ENCODE peak calls at places on chromosomes 3 and 15, in eight cellular contexts. I is HepG2, U is A549, C is thoracic aorta, E is tibial nerve, P is PC-3, Y is OCI-LY7, G is right cardiac atrium. H is an unnamed sample. For H3K9me3 and H3K4me1, the result is how much of the 10 kb centered on the place peaks cover.

GRCh38 chr3:15974647-15975046 is 176.9 kb upstream of the ANKRD28 start:
- DNase-seq in G (no peak), E (no peak), I (no peak), P (no peak), U (peak), Y (peak), C (no peak), H (peak)

GRCh38 chr15:100565591-100565990 is 36.4 kb downstream of the LINS1 start:
- DNase-seq in P (peak), Y (no peak), E (no peak), I (no peak), G (no peak), C (no peak), U (no peak), H (no peak)

GRCh38 chr3:197306374-197307086 is 8.1 kb upstream of the DLG1 start:
- DNase-seq in E (no peak), C (no peak), Y (no peak), G (no peak), P (peak), I (peak), U (no peak), H (peak)

GRCh38 chr3:148329481-148330220 is 368.1 kb upstream of the AGTR1 start:
- DNase-seq in G (no peak), U (no peak), Y (no peak), I (no peak), E (no peak), C (no peak), P (no peak), H (no peak)

GRCh38 chr3:63979093-63979492 is 44.2 kb downstream of the PSMD6 start:
- DNase-seq in C (no peak), Y (no peak), P (no peak), I (no peak), E (no peak), G (no peak), U (no peak), H (no peak)

GRCh38 chr3:148146241-148146640 is 551.5 kb upstream of the AGTR1 start:
- DNase-seq in U (no peak), P (no peak), Y (no peak), G (no peak), E (no peak), C (no peak), I (no peak), H (no peak)

GRCh38 chr15:79811406-79812405 is 85.1 kb downstream of the MTHFS start:
- DNase-seq in P (no peak), U (no peak), Y (no peak), C (peak), G (peak), E (peak), I (no peak), H (no peak)

GRCh38 chr3:173711619-173712018 is 314.1 kb downstream of the NLGN1 start:
- DNase-seq in I (no peak), Y (no peak), E (no peak), P (peak), U (no peak), G (no peak), C (no peak), H (peak)

GRCh38 chr15:96324192-96324895 is 6.2 kb upstream of the NR2F2 start:
- DNase-seq in I (no peak), U (no peak), P (peak), C (no peak), Y (no peak), E (peak), G (peak), H (peak)

GRCh38 chr15:60612400-60613048 is 133.6 kb upstream of the ICE2 start:
- DNase-seq in C (no peak), U (no peak), P (no peak), Y (no peak), G (no peak), E (no peak), I (no peak), H (no peak)

GRCh38 chr3:10437272-10437994 is 68.0 kb downstream of the ATP2B2 start:
- DNase-seq in U (no peak), Y (no peak), C (no peak), G (no peak), I (no peak), E (no peak), P (peak), H (no peak)

GRCh38 chr3:57691411-57692133 is 1.3 kb downstream of the DENND6A start:
- DNase-seq in U (no peak), E (no peak), G (no peak), Y (peak), P (no peak), I (no peak), C (no peak), H (no peak)

GRCh38 chr15:25065876-25066275 is 111.1 kb downstream of the SNRPN start:
- DNase-seq in P (no peak), E (no peak), U (no peak), Y (no peak), I (no peak), C (no peak), G (no peak), H (no peak)

GRCh38 chr15:25068696-25069095 is 113.9 kb downstream of the SNRPN start:
- DNase-seq in U (no peak), C (no peak), I (no peak), P (no peak), Y (no peak), E (no peak), G (no peak), H (no peak)

GRCh38 chr15:25065286-25065685 is 110.5 kb downstream of the SNRPN start:
- DNase-seq in E (no peak), Y (no peak), U (no peak), C (no peak), P (no peak), G (no peak), I (no peak), H (no peak)

GRCh38 chr15:25066708-25067107 is 111.9 kb downstream of the SNRPN start:
- DNase-seq in I (no peak), Y (no peak), U (no peak), C (no peak), P (no peak), G (no peak), E (no peak), H (no peak)

DNA sequence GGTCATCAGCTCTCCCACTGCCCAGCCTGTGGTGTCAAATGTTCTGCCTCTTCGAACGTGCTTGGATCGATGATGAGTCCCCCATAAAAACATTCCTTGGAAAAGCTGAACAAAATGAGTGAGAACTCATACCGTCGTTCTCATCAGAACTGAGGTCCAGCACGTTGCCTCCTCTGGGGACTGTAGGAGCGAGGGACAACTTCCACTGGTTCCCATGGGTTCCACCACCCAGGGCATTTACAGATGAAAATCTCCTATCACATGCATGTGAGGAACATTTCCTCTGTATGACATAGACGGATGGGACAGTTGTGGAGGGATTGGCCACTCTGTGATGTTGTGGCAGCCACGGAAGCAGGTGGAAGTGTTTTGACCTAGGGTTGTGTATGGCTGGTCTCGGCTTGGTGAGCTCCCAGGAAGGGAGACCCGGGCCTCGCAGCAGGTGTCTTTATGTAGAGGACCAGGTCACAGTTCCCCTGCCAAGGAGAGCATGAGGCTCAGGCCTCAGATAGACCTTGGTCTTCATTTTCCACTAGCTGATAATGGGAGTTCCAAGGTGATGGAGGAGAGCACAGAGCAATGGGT is 113.0 kb downstream of the SNRPN start:
- DNase-seq in Y (no peak), I (no peak), C (no peak), U (no peak), E (no peak), G (no peak), P (no peak), H (no peak)
- H3K9me3 ChIP-seq in Y (under half), I (half or more), C (half or more), U (half or more), E (half or more), G (half or more), P (half or more), H (half or more)

GRCh38 chr3:72055436-72055835 is 270.5 kb upstream of the PROK2 start:
- DNase-seq in P (no peak), C (no peak), E (no peak), G (no peak), I (no peak), U (no peak), Y (no peak), H (no peak)

GRCh38 chr3:72065236-72065635 is 280.3 kb upstream of the PROK2 start:
- DNase-seq in U (no peak), E (no peak), C (no peak), Y (no peak), G (no peak), P (no peak), I (no peak), H (no peak)

GRCh38 chr3:72058493-72059081 is 273.6 kb upstream of the PROK2 start:
- DNase-seq in C (no peak), E (no peak), Y (no peak), P (no peak), U (no peak), I (no peak), G (peak), H (no peak)

GRCh38 chr3:72062017-72062416 is 277.1 kb upstream of the PROK2 start:
- DNase-seq in G (no peak), E (no peak), I (no peak), P (no peak), U (no peak), Y (no peak), C (no peak), H (no peak)

GRCh38 chr3:72060447-72061034 is 275.6 kb upstream of the PROK2 start:
- DNase-seq in G (no peak), E (no peak), U (no peak), C (no peak), P (no peak), I (no peak), Y (no peak), H (no peak)
- H3K4me3 ChIP-seq in G (no peak), E (no peak), U (no peak), C (no peak), P (no peak), I (no peak), Y (no peak), H (no peak)

GRCh38 chr15:77009176-77009575 is 14.2 kb downstream of the PSTPIP1 start:
- DNase-seq in P (no peak), I (no peak), G (no peak), E (no peak), U (no peak), Y (no peak), C (no peak), H (no peak)

GRCh38 chr15:77012117-77012712 is 17.3 kb downstream of the PSTPIP1 start:
- DNase-seq in G (peak), I (no peak), U (no peak), Y (no peak), C (no peak), E (no peak), P (no peak), H (no peak)

GRCh38 chr15:77010842-77011241 is 15.9 kb downstream of the PSTPIP1 start:
- DNase-seq in Y (no peak), P (no peak), U (no peak), G (no peak), I (no peak), E (no peak), C (no peak), H (no peak)

GRCh38 chr15:77010312-77010686 is 15.4 kb downstream of the PSTPIP1 start:
- DNase-seq in Y (no peak), U (no peak), I (no peak), P (no peak), C (no peak), G (no peak), E (no peak), H (no peak)

DNA sequence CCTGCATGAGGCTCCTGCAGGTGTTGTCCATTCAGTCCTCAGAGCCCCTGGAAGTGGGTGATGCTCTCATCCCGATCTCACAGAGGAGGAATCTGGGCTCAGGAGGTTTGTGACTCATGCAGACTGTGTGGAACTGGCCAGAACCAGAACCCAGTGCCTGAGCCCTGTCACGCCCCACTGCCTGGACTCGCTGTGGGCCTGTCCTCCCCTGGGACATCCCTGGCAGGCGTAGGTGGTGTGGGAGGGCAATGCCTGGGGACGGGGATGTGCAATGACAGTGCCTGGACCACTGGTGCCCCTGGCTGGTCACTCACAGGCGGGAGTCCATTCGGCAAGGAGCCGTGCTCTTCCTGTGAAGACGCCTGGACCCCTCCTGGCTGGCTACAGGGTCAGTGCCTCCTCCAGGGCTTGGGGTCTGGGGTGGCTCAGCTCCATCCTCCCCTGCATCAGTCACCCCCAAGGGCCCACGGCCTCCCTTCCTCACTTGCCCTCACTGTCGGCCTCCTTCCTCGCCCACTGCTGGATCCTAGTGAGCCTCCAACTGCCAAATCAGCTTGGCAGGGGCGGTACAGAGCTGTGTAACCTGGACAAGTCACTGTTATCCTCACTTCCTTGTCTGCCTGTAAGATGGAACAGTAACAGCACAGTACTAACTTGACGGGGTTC is 14.9 kb downstream of the PSTPIP1 start:
- DNase-seq in I (no peak), C (no peak), P (no peak), Y (no peak), E (no peak), G (peak), U (no peak), H (no peak)
- H3K4me1 ChIP-seq in I (under half), C (under half), P (under half), Y (under half), E (under half), G (under half), U (under half), H (under half)

GRCh38 chr15:20352241-20353200 is 189.1 kb downstream of the GOLGA6L6 start:
- DNase-seq in G (peak), I (no peak), E (no peak), Y (no peak), P (no peak), U (no peak), C (no peak), H (no peak)
- H3K9me3 ChIP-seq in G (under half), I (under half), E (under half), Y (under half), P (under half), U (under half), C (under half), H (under half)

H was measured in Caco-2.